ENCODE peak calls at places on chromosomes 13 and 19, in eight cellular contexts. A is left kidney; Y is activated CD4-positive, CD25-positive, alpha-beta regulatory T cell treated with anti-CD3 and anti-CD28 coated beads, Interleukin-2, amount 50 U/mL, for 16 hours; N is Calu3; U is AG10803; T is stimulated activated CD4-positive, alpha-beta T cell treated with anti-CD3 and anti-CD28 coated beads, TNF-alpha, amount 100 ng/mL, for 24 hours; F is posterior cingulate gyrus; Q is T-helper 17 cell. Z is an unnamed sample.
A peak's percentile ranks its signal among the peaks of the same experiment; 100 is the strongest.

GRCh38 chr19:1105217-1105872 is 1.6 kb downstream of the GPX4 start:
- DNase-seq in N (no peak), T (no peak), A (no peak), F (no peak), Y (no peak), Q (no peak), U (peak; percentile 34), Z (peak; percentile 35)

GRCh38 chr19:44943801-44944249 is 1.8 kb downstream of the APOC4 start:
- DNase-seq in F (peak; percentile 24), U (peak; percentile 13), Y (no peak), N (no peak), T (no peak), A (no peak), Q (no peak), Z (no peak)

GRCh38 chr13:29547135-29547534 is 48.4 kb downstream of the SLC7A1 start:
- DNase-seq in F (no peak), N (no peak), T (no peak), U (no peak), Q (no peak), Y (no peak), A (no peak), Z (peak; percentile 27)

GRCh38 chr19:51743405-51743804 is 8.3 kb downstream of the FPR1 start:
- DNase-seq in F (no peak), T (no peak), Q (no peak), U (peak; percentile 51), N (no peak), A (no peak), Y (no peak), Z (no peak)

GRCh38 chr19:15264061-15264932 is 32.0 kb upstream of the EPHX3 start:
- DNase-seq in N (peak; percentile 57), F (peak; percentile 78), U (peak; percentile 59), A (peak; percentile 88), Y (peak; percentile 58), Q (peak; percentile 72), T (peak; percentile 52), Z (peak; percentile 65)

GRCh38 chr19:35805518-35806102 is 7.0 kb downstream of the PRODH2 start:
- DNase-seq in U (no peak), Q (no peak), T (no peak), A (no peak), Y (no peak), N (no peak), F (no peak), Z (no peak)

GRCh38 chr19:3054972-3055740 is 7.1 kb downstream of the TLE5 start:
- DNase-seq in Y (no peak), N (peak; percentile 54), U (no peak), F (no peak), Q (no peak), T (no peak), A (no peak), Z (peak; percentile 17)

GRCh38 chr13:102970542-102970941 is 95.7 kb downstream of the SLC10A2 start:
- DNase-seq in N (no peak), A (no peak), Y (no peak), U (no peak), F (no peak), T (no peak), Q (no peak), Z (no peak)

GRCh38 chr13:30156270-30156669 is 151.1 kb downstream of the KATNAL1 start:
- DNase-seq in A (no peak), Q (no peak), T (no peak), F (no peak), Y (no peak), U (no peak), N (no peak), Z (peak; percentile 33)

GRCh38 chr13:45205124-45205523 is 4.3 kb upstream of the KCTD4 start:
- DNase-seq in A (no peak), N (no peak), F (no peak), Y (no peak), Q (no peak), U (no peak), T (no peak), Z (no peak)

GRCh38 chr13:23506071-23506820 is 64.0 kb upstream of the TNFRSF19 start:
- DNase-seq in Q (no peak), T (no peak), F (no peak), U (peak; percentile 80), A (peak; percentile 7), Y (no peak), N (no peak), Z (peak; percentile 39)

GRCh38 chr19:5052515-5052914 is 83.6 kb downstream of the KDM4B start:
- DNase-seq in A (no peak), U (no peak), N (no peak), T (no peak), F (no peak), Y (no peak), Q (no peak), Z (no peak)

GRCh38 chr13:60135344-60135743 is 28.4 kb downstream of the DIAPH3 start:
- DNase-seq in U (no peak), Q (no peak), A (no peak), F (no peak), T (no peak), N (no peak), Y (no peak), Z (no peak)

GRCh38 chr19:16470911-16471811 is 609 bp downstream of the EPS15L1 start:
- DNase-seq in Q (no peak), Y (no peak), N (no peak), F (no peak), A (peak; percentile 52), T (peak; percentile 3), U (peak; percentile 53), Z (peak; percentile 55)

GRCh38 chr19:41298327-41298964 is 11.5 kb upstream of the CCDC97 start:
- DNase-seq in U (peak; percentile 93), T (no peak), Y (no peak), N (peak; percentile 33), Q (peak; percentile 54), F (no peak), A (peak; percentile 63), Z (peak; percentile 82)

GRCh38 chr13:113861433-113862030 is 2.3 kb downstream of the GAS6 start:
- DNase-seq in U (no peak), N (no peak), T (no peak), F (no peak), Y (no peak), Q (no peak), A (no peak), Z (no peak)

GRCh38 chr13:106752584-106753202 is 184.8 kb upstream of the ARGLU1 start:
- DNase-seq in T (no peak), A (peak; percentile 32), U (no peak), N (no peak), Q (no peak), Y (no peak), F (no peak), Z (no peak)

GRCh38 chr13:110475117-110475516 is 86.4 kb downstream of the RAB20 start:
- DNase-seq in N (no peak), Q (no peak), A (no peak), F (no peak), U (no peak), Y (no peak), T (no peak), Z (no peak)

GRCh38 chr13:98975822-98976261 is 2.0 kb downstream of the DOCK9 start:
- DNase-seq in F (no peak), T (no peak), Y (no peak), N (no peak), U (peak; percentile 43), A (peak; percentile 41), Q (no peak), Z (no peak)

GRCh38 chr19:42563352-42564210 is 31.1 kb downstream of the CEACAM8 start:
- DNase-seq in N (peak; percentile 54), F (peak; percentile 40), Y (no peak), Q (no peak), U (peak; percentile 40), T (no peak), A (peak; percentile 59), Z (peak; percentile 39)

GRCh38 chr19:16876904-16877361 is 11.9 kb upstream of the F2RL3 start:
- DNase-seq in F (no peak), Y (no peak), A (no peak), U (no peak), N (no peak), T (no peak), Q (no peak), Z (no peak)

GRCh38 chr13:63909726-63910125 is 2494.1 kb upstream of the PCDH20 start:
- DNase-seq in N (no peak), F (no peak), U (no peak), Q (no peak), A (no peak), T (no peak), Y (no peak), Z (no peak)

GRCh38 chr19:41753159-41753558 is 2.2 kb upstream of the CEACAM6 start:
- DNase-seq in T (peak; percentile 68), Q (peak; percentile 75), U (peak; percentile 10), Y (peak; percentile 54), F (peak; percentile 22), A (peak; percentile 26), N (peak; percentile 89), Z (no peak)

GRCh38 chr19:33385956-33386355 is 12.4 kb downstream of the CEBPG start:
- DNase-seq in Y (no peak), Q (no peak), N (no peak), T (no peak), U (no peak), A (no peak), F (no peak), Z (no peak)